ENCODE peak calls at places on chromosomes 2 and 18, in eight cellular contexts. One of them, this sample, is unnamed.

GRCh38 chr2:130380096-130380934 is 24.5 kb downstream of the PTPN18 start:
- DNase-seq in HuH-7.5: no peak
- DNase-seq in NCI-H2029 treated with DMSO at 0.1 percent for 48 hours: no peak
- DNase-seq in HCEC 1CT: no peak
- DNase-seq in activated T-cell treated with anti-CD3 and anti-CD28 coated beads, Interleukin-2, amount 50 U/mL, for 4 hours: no peak
- DNase-seq in foreskin fibroblast: no peak
- DNase-seq in GOT3: no peak
- DNase-seq in T-cell: no peak
- DNase-seq in this sample: no peak

GRCh38 chr2:42954227-42954962 is 162.0 kb upstream of the HAAO start:
- DNase-seq in HuH-7.5: no peak
- DNase-seq in NCI-H2029 treated with DMSO at 0.1 percent for 48 hours: no peak
- DNase-seq in HCEC 1CT: peak; percentile 19
- DNase-seq in activated T-cell treated with anti-CD3 and anti-CD28 coated beads, Interleukin-2, amount 50 U/mL, for 4 hours: no peak
- DNase-seq in foreskin fibroblast: peak; percentile 59
- DNase-seq in GOT3: no peak
- DNase-seq in T-cell: no peak
- DNase-seq in this sample: no peak

GRCh38 chr2:51866361-51866760 is 834.4 kb upstream of the NRXN1 start:
- DNase-seq in HuH-7.5: no peak
- DNase-seq in NCI-H2029 treated with DMSO at 0.1 percent for 48 hours: no peak
- DNase-seq in HCEC 1CT: peak; percentile 50
- DNase-seq in activated T-cell treated with anti-CD3 and anti-CD28 coated beads, Interleukin-2, amount 50 U/mL, for 4 hours: no peak
- DNase-seq in foreskin fibroblast: peak; percentile 40
- DNase-seq in GOT3: no peak
- DNase-seq in T-cell: no peak
- DNase-seq in this sample: no peak

GRCh38 chr2:173231042-173231441 is 123.6 kb upstream of the CDCA7 start:
- DNase-seq in HuH-7.5: no peak
- DNase-seq in NCI-H2029 treated with DMSO at 0.1 percent for 48 hours: peak; percentile 97
- DNase-seq in HCEC 1CT: no peak
- DNase-seq in activated T-cell treated with anti-CD3 and anti-CD28 coated beads, Interleukin-2, amount 50 U/mL, for 4 hours: no peak
- DNase-seq in foreskin fibroblast: no peak
- DNase-seq in GOT3: no peak
- DNase-seq in T-cell: no peak
- DNase-seq in this sample: no peak

GRCh38 chr18:22210331-22210754 is 41.0 kb downstream of the GATA6 start:
- DNase-seq in HuH-7.5: no peak
- DNase-seq in NCI-H2029 treated with DMSO at 0.1 percent for 48 hours: no peak
- DNase-seq in HCEC 1CT: no peak
- DNase-seq in activated T-cell treated with anti-CD3 and anti-CD28 coated beads, Interleukin-2, amount 50 U/mL, for 4 hours: no peak
- DNase-seq in foreskin fibroblast: peak; percentile 11
- DNase-seq in GOT3: no peak
- DNase-seq in T-cell: no peak
- DNase-seq in this sample: no peak

GRCh38 chr2:241595600-241596140 is 37.1 kb downstream of the BOK start:
- DNase-seq in HuH-7.5: peak; percentile 47
- DNase-seq in NCI-H2029 treated with DMSO at 0.1 percent for 48 hours: no peak
- DNase-seq in HCEC 1CT: no peak
- DNase-seq in activated T-cell treated with anti-CD3 and anti-CD28 coated beads, Interleukin-2, amount 50 U/mL, for 4 hours: no peak
- DNase-seq in foreskin fibroblast: no peak
- DNase-seq in GOT3: no peak
- DNase-seq in T-cell: no peak
- DNase-seq in this sample: no peak

GRCh38 chr2:72147303-72147970 is at the start of gene CYP26B1:
- DNase-seq in HuH-7.5: peak; percentile 85
- DNase-seq in NCI-H2029 treated with DMSO at 0.1 percent for 48 hours: no peak
- DNase-seq in HCEC 1CT: no peak
- DNase-seq in activated T-cell treated with anti-CD3 and anti-CD28 coated beads, Interleukin-2, amount 50 U/mL, for 4 hours: no peak
- DNase-seq in foreskin fibroblast: peak; percentile 25
- DNase-seq in GOT3: no peak
- DNase-seq in T-cell: no peak
- DNase-seq in this sample: no peak

GRCh38 chr2:219475697-219476604 is 22.7 kb upstream of the GMPPA start:
- DNase-seq in HuH-7.5: peak; percentile 91
- DNase-seq in NCI-H2029 treated with DMSO at 0.1 percent for 48 hours: no peak
- DNase-seq in HCEC 1CT: peak; percentile 33
- DNase-seq in activated T-cell treated with anti-CD3 and anti-CD28 coated beads, Interleukin-2, amount 50 U/mL, for 4 hours: peak; percentile 49
- DNase-seq in foreskin fibroblast: peak; percentile 80
- DNase-seq in GOT3: no peak
- DNase-seq in T-cell: peak; percentile 40
- DNase-seq in this sample: peak; percentile 23

GRCh38 chr2:189673661-189674373 is 653 bp upstream of the ANKAR start:
- DNase-seq in HuH-7.5: no peak
- DNase-seq in NCI-H2029 treated with DMSO at 0.1 percent for 48 hours: no peak
- DNase-seq in HCEC 1CT: no peak
- DNase-seq in activated T-cell treated with anti-CD3 and anti-CD28 coated beads, Interleukin-2, amount 50 U/mL, for 4 hours: no peak
- DNase-seq in foreskin fibroblast: peak; percentile 33
- DNase-seq in GOT3: no peak
- DNase-seq in T-cell: no peak
- DNase-seq in this sample: no peak

GRCh38 chr2:111189106-111189505 is 68.4 kb downstream of the BCL2L11 start:
- DNase-seq in HuH-7.5: no peak
- DNase-seq in NCI-H2029 treated with DMSO at 0.1 percent for 48 hours: no peak
- DNase-seq in HCEC 1CT: no peak
- DNase-seq in activated T-cell treated with anti-CD3 and anti-CD28 coated beads, Interleukin-2, amount 50 U/mL, for 4 hours: no peak
- DNase-seq in foreskin fibroblast: no peak
- DNase-seq in GOT3: no peak
- DNase-seq in T-cell: no peak
- DNase-seq in this sample: no peak

GRCh38 chr2:120735750-120736170 is at the start of gene GLI2:
- DNase-seq in HuH-7.5: no peak
- DNase-seq in NCI-H2029 treated with DMSO at 0.1 percent for 48 hours: no peak
- DNase-seq in HCEC 1CT: peak; percentile 91
- DNase-seq in activated T-cell treated with anti-CD3 and anti-CD28 coated beads, Interleukin-2, amount 50 U/mL, for 4 hours: no peak
- DNase-seq in foreskin fibroblast: peak; percentile 97
- DNase-seq in GOT3: peak; percentile 56
- DNase-seq in T-cell: no peak
- DNase-seq in this sample: no peak

GRCh38 chr2:145593280-145593679 is 1073.4 kb upstream of the ZEB2 start:
- DNase-seq in HuH-7.5: no peak
- DNase-seq in NCI-H2029 treated with DMSO at 0.1 percent for 48 hours: no peak
- DNase-seq in HCEC 1CT: no peak
- DNase-seq in activated T-cell treated with anti-CD3 and anti-CD28 coated beads, Interleukin-2, amount 50 U/mL, for 4 hours: no peak
- DNase-seq in foreskin fibroblast: no peak
- DNase-seq in GOT3: no peak
- DNase-seq in T-cell: no peak
- DNase-seq in this sample: no peak